ENCODE peak calls at places on chromosomes 1 and 21, in seven cellular contexts. S is transverse colon, O is A673, I is left ventricle myocardium inferior, Z is HCT116, U is IMR-90, V is spleen. L is an unnamed sample.
A peak's percentile ranks its signal among the peaks of the same experiment; 100 is the strongest.

GRCh38 chr1:147892216-147892615 is 10.4 kb upstream of the GJA8 start:
- DNase-seq in U (no peak), V (no peak), O (no peak), Z (peak; percentile 18), I (no peak), S (no peak), L (no peak)

GRCh38 chr1:230866171-230866811 is 2.0 kb downstream of the C1orf198 start:
- DNase-seq in S (no peak), U (no peak), I (no peak), V (no peak), Z (no peak), O (no peak), L (no peak)

GRCh38 chr1:213564215-213564659 is 423.5 kb upstream of the PROX1 start:
- DNase-seq in O (peak; percentile 22), Z (peak; percentile 12), U (no peak), S (peak; percentile 19), I (no peak), V (no peak), L (no peak)

GRCh38 chr1:50502147-50502546 is 78.9 kb upstream of the DMRTA2 start:
- DNase-seq in O (no peak), V (no peak), U (no peak), Z (no peak), I (no peak), S (no peak), L (no peak)

GRCh38 chr1:228555074-228555989 is 68.2 kb downstream of the RNF187 start:
- DNase-seq in V (peak; percentile 69), Z (no peak), U (no peak), S (no peak), O (peak; percentile 10), I (no peak), L (no peak)

GRCh38 chr1:172408958-172409357 is 11.5 kb upstream of the C1orf105 start:
- DNase-seq in V (no peak), Z (no peak), S (no peak), I (no peak), O (no peak), U (peak; percentile 51), L (no peak)

GRCh38 chr1:99818063-99818699 is 32.0 kb upstream of the AGL start:
- DNase-seq in S (no peak), I (no peak), U (no peak), Z (no peak), V (no peak), O (no peak), L (no peak)

GRCh38 chr1:24321712-24322635 is 2.8 kb downstream of the GRHL3 start:
- DNase-seq in U (peak; percentile 76), S (peak; percentile 75), O (peak; percentile 72), I (peak; percentile 30), Z (peak; percentile 82), V (peak; percentile 89), L (peak; percentile 63)

GRCh38 chr1:206782448-206782847 is 10.2 kb upstream of the IL10 start:
- DNase-seq in O (no peak), S (no peak), I (no peak), V (no peak), U (no peak), Z (no peak), L (no peak)
- TF ChIP-seq CTCF in O (no peak), S (no peak), I (no peak), V (no peak), U (no peak), Z (no peak), L (no peak)

DNA sequence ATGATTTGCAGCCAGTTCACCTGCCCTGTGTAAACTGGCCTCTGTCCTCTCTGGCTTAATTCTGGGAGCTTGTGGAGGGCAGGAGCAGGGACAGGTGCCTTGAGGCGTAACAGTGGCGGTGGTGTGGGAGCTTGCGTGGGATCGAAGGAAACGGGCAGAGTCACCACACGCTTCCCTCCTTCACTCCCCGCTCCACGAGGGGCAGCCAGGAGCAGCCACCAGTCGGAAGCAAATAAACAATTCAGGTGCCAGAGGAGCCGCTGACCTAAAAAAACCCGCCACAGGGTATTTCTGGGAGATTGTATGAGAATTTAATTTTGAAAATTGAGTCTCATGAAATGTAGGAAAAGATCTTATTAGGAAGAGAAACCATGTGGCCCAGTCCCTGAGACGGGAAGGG is 26.0 kb downstream of the FAAP20 start:
- DNase-seq in Z (no peak), V (no peak), I (no peak), O (no peak), S (no peak), U (no peak), L (no peak)
- H3K4me1 ChIP-seq in Z (no peaks in the 10 kb centered on the region), V (peaks cover 3% of the 10 kb centered on the region), I (no peaks in the 10 kb centered on the region), O (no peaks in the 10 kb centered on the region), S (no peaks in the 10 kb centered on the region), U (peaks cover 3% of the 10 kb centered on the region), L (no peaks in the 10 kb centered on the region)

DNA sequence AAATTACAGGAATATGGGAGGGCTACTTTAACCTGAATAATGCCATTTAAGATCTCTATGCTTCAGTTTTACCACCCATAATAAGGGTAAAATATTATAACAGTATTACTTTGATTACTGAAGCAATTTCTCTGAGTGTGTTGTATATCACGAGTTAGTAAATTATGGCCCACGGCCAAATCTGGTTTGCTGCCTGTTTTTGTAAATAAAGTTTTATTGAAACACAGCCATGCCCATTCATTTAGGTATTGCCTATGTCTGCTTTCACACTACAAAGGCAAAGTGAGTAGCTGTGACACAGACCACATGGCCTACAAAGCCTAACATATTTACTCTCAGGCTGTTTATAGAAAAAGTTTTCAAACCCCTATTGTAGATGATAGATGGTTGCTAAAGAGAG is 156.8 kb downstream of the CDC42BPA start:
- DNase-seq in Z (no peak), S (no peak), V (no peak), O (no peak), U (no peak), I (no peak), L (no peak)
- TF ChIP-seq CTCF in Z (no peak), S (no peak), V (no peak), O (no peak), U (no peak), I (no peak), L (no peak)

GRCh38 chr21:46117586-46118304 is 19.8 kb downstream of the COL6A2 start:
- DNase-seq in S (peak; percentile 5), V (peak; percentile 66), Z (no peak), O (no peak), U (no peak), I (peak; percentile 9), L (no peak)
- H3K4me1 ChIP-seq in S (no peaks in the 10 kb centered on the region), V (no peaks in the 10 kb centered on the region), Z (no peaks in the 10 kb centered on the region), O (no peaks in the 10 kb centered on the region), U (peaks cover 9% of the 10 kb centered on the region), I (no peaks in the 10 kb centered on the region), L (no peaks in the 10 kb centered on the region)

DNA sequence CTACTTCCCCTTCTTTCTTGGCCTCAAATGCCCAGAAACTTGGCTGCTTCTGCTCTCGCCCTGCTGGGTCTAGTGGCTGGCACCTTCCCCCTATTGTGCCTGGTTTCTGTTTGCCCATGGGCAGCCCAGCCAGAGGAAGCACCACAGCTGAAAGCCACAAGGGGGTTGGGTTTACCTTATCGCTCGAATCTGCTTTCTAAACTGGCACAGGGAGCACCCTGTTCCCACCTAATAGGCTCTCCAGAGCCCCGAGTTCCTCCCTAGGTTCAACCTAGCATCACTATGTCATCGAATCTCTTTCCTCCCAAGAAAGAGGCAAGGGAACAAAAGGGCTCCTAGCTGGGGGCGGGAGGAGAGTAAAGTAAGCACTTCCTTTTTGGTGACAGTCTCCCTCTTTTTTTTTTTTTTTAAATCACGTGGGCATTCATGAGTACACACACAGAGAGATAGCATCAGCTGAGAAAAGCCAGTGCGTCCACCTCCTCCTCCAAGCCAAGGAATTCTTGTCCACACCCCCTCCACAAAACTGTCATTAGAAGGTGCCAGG is 72.8 kb downstream of the PLEKHA6 start:
- DNase-seq in V (no peak), O (peak; percentile 54), I (no peak), U (no peak), S (peak; percentile 35), Z (no peak), L (peak; percentile 85)
- TF ChIP-seq CTCF in V (no peak), O (no peak), I (peak; percentile 14), U (no peak), S (no peak), Z (no peak), L (no peak)